ENCODE peak calls at places on chromosomes 4 and X, in four cellular contexts. One of them, this sample, is unnamed.

GRCh38 chr4:151694819-151695730 is 65.7 kb downstream of the GATB start:
- DNase-seq in adrenal gland: no peak
- DNase-seq in Calu3: no peak
- DNase-seq in GM10248: no peak
- DNase-seq in this sample: no peak

GRCh38 chr4:186591651-186592050 is 36.3 kb upstream of the MTNR1A start:
- DNase-seq in adrenal gland: no peak
- DNase-seq in Calu3: no peak
- DNase-seq in GM10248: no peak
- DNase-seq in this sample: no peak

GRCh38 chrX:119655125-119655524 is 37.8 kb downstream of the SEPTIN6 start:
- DNase-seq in adrenal gland: peak; percentile 56
- DNase-seq in Calu3: no peak
- DNase-seq in GM10248: peak; percentile 31
- DNase-seq in this sample: peak; percentile 66

GRCh38 chr4:2745981-2746806 is 9.9 kb downstream of the TNIP2 start:
- DNase-seq in adrenal gland: peak; percentile 83
- DNase-seq in Calu3: peak; percentile 39
- DNase-seq in GM10248: peak; percentile 94
- DNase-seq in this sample: no peak

GRCh38 chr4:242121-242848 is 63.0 kb downstream of the ZNF732 start:
- DNase-seq in adrenal gland: peak; percentile 78
- DNase-seq in Calu3: peak; percentile 33
- DNase-seq in GM10248: peak; percentile 53
- DNase-seq in this sample: peak; percentile 74

GRCh38 chr4:139900964-139901376 is 235.4 kb downstream of the MGST2 start:
- DNase-seq in adrenal gland: no peak
- DNase-seq in Calu3: no peak
- DNase-seq in GM10248: no peak
- DNase-seq in this sample: no peak

GRCh38 chr4:78629991-78630541 is 78.5 kb downstream of the ANXA3 start:
- DNase-seq in adrenal gland: peak; percentile 42
- DNase-seq in Calu3: no peak
- DNase-seq in GM10248: no peak
- DNase-seq in this sample: no peak

GRCh38 chr4:53613428-53613827 is 22.1 kb upstream of the LNX1 start:
- DNase-seq in adrenal gland: no peak
- DNase-seq in Calu3: no peak
- DNase-seq in GM10248: no peak
- DNase-seq in this sample: no peak

GRCh38 chr4:173159791-173160190 is 8.8 kb upstream of the GALNT7 start:
- DNase-seq in adrenal gland: no peak
- DNase-seq in Calu3: no peak
- DNase-seq in GM10248: no peak
- DNase-seq in this sample: no peak

GRCh38 chrX:77009691-77010090 is 437.5 kb upstream of the FGF16 start:
- DNase-seq in adrenal gland: no peak
- DNase-seq in Calu3: no peak
- DNase-seq in GM10248: no peak
- DNase-seq in this sample: no peak

GRCh38 chrX:11064276-11064675 is 46.9 kb upstream of the HCCS start:
- DNase-seq in adrenal gland: no peak
- DNase-seq in Calu3: no peak
- DNase-seq in GM10248: no peak
- DNase-seq in this sample: no peak

GRCh38 chr4:100849319-100849718 is 331.5 kb upstream of the EMCN start:
- DNase-seq in adrenal gland: no peak
- DNase-seq in Calu3: no peak
- DNase-seq in GM10248: no peak
- DNase-seq in this sample: no peak

GRCh38 chr4:70992354-70992753 is 1.1 kb upstream of the DCK start:
- DNase-seq in adrenal gland: no peak
- DNase-seq in Calu3: no peak
- DNase-seq in GM10248: no peak
- DNase-seq in this sample: no peak

GRCh38 chrX:133985164-133986007 is at the start of gene GPC3:
- DNase-seq in adrenal gland: peak; percentile 31
- DNase-seq in Calu3: peak; percentile 55
- DNase-seq in GM10248: peak; percentile 32
- DNase-seq in this sample: no peak

GRCh38 chr4:37561803-37562207 is 124.4 kb downstream of the RELL1 start:
- DNase-seq in adrenal gland: no peak
- DNase-seq in Calu3: peak; percentile 73
- DNase-seq in GM10248: no peak
- DNase-seq in this sample: no peak

GRCh38 chr4:14018191-14018853 is 390.8 kb upstream of the BOD1L1 start:
- DNase-seq in adrenal gland: no peak
- DNase-seq in Calu3: no peak
- DNase-seq in GM10248: no peak
- DNase-seq in this sample: no peak

GRCh38 chr4:26238782-26239647 is 81.8 kb upstream of the RBPJ start:
- DNase-seq in adrenal gland: no peak
- DNase-seq in Calu3: no peak
- DNase-seq in GM10248: no peak
- DNase-seq in this sample: no peak

GRCh38 chr4:118762753-118763477 is 73.0 kb downstream of the SEC24D start:
- DNase-seq in adrenal gland: no peak
- DNase-seq in Calu3: no peak
- DNase-seq in GM10248: no peak
- DNase-seq in this sample: no peak

GRCh38 chr4:13966241-13967195 is 339.0 kb upstream of the BOD1L1 start:
- DNase-seq in adrenal gland: peak; percentile 40
- DNase-seq in Calu3: peak; percentile 10
- DNase-seq in GM10248: no peak
- DNase-seq in this sample: no peak

GRCh38 chr4:105088110-105088879 is 58.4 kb upstream of the TET2 start:
- DNase-seq in adrenal gland: no peak
- DNase-seq in Calu3: no peak
- DNase-seq in GM10248: no peak
- DNase-seq in this sample: no peak

GRCh38 chr4:76767983-76768382 is 130.0 kb downstream of the SOWAHB start:
- DNase-seq in adrenal gland: no peak
- DNase-seq in Calu3: no peak
- DNase-seq in GM10248: no peak
- DNase-seq in this sample: no peak

GRCh38 chr4:106746451-106746850 is 289.7 kb downstream of the DKK2 start:
- DNase-seq in adrenal gland: no peak
- DNase-seq in Calu3: no peak
- DNase-seq in GM10248: no peak
- DNase-seq in this sample: no peak

GRCh38 chr4:39609454-39609911 is 29.2 kb downstream of the SMIM14 start:
- DNase-seq in adrenal gland: no peak
- DNase-seq in Calu3: no peak
- DNase-seq in GM10248: peak; percentile 70
- DNase-seq in this sample: no peak

GRCh38 chr4:140833280-140833679 is 77.1 kb upstream of the TBC1D9 start:
- DNase-seq in adrenal gland: no peak
- DNase-seq in Calu3: no peak
- DNase-seq in GM10248: no peak
- DNase-seq in this sample: no peak

GRCh38 chr4:7095611-7096155 is 27.8 kb upstream of the GRPEL1 start:
- DNase-seq in adrenal gland: no peak
- DNase-seq in Calu3: no peak
- DNase-seq in GM10248: peak; percentile 4
- DNase-seq in this sample: no peak

GRCh38 chr4:7096264-7096663 is 28.4 kb upstream of the GRPEL1 start:
- DNase-seq in adrenal gland: no peak
- DNase-seq in Calu3: no peak
- DNase-seq in GM10248: peak; percentile 2
- DNase-seq in this sample: no peak

GRCh38 chr4:7089211-7089964 is 21.5 kb upstream of the GRPEL1 start:
- DNase-seq in adrenal gland: no peak
- DNase-seq in Calu3: no peak
- DNase-seq in GM10248: no peak
- DNase-seq in this sample: no peak

GRCh38 chr4:7094931-7095330 is 27.1 kb upstream of the GRPEL1 start:
- DNase-seq in adrenal gland: peak; percentile 73
- DNase-seq in Calu3: no peak
- DNase-seq in GM10248: no peak
- DNase-seq in this sample: no peak
- TF ChIP-seq CTCF in adrenal gland: no peak
- TF ChIP-seq CTCF in Calu3: no peak
- TF ChIP-seq CTCF in GM10248: no peak
- TF ChIP-seq CTCF in this sample: no peak

GRCh38 chr4:155442267-155443105 is 65.7 kb upstream of the MAP9 start:
- DNase-seq in adrenal gland: peak; percentile 79
- DNase-seq in Calu3: peak; percentile 81
- DNase-seq in GM10248: peak; percentile 46
- DNase-seq in this sample: peak; percentile 91
- TF ChIP-seq CTCF in adrenal gland: peak; percentile 84
- TF ChIP-seq CTCF in Calu3: peak; percentile 68
- TF ChIP-seq CTCF in GM10248: peak; percentile 86
- TF ChIP-seq CTCF in this sample: peak; percentile 94

GRCh38 chr4:152704788-152705187 is 25.0 kb upstream of the TMEM154 start:
- DNase-seq in adrenal gland: no peak
- DNase-seq in Calu3: no peak
- DNase-seq in GM10248: no peak
- DNase-seq in this sample: no peak

GRCh38 chr4:152708806-152709205 is 29.0 kb upstream of the TMEM154 start:
- DNase-seq in adrenal gland: no peak
- DNase-seq in Calu3: no peak
- DNase-seq in GM10248: no peak
- DNase-seq in this sample: no peak

GRCh38 chr4:152707632-152708031 is 27.8 kb upstream of the TMEM154 start:
- DNase-seq in adrenal gland: no peak
- DNase-seq in Calu3: no peak
- DNase-seq in GM10248: no peak
- DNase-seq in this sample: no peak

GRCh38 chr4:152708361-152708760 is 28.6 kb upstream of the TMEM154 start:
- DNase-seq in adrenal gland: no peak
- DNase-seq in Calu3: no peak
- DNase-seq in GM10248: no peak
- DNase-seq in this sample: no peak

GRCh38 chr4:152705918-152706317 is 26.1 kb upstream of the TMEM154 start:
- DNase-seq in adrenal gland: no peak
- DNase-seq in Calu3: no peak
- DNase-seq in GM10248: no peak
- DNase-seq in this sample: no peak
- TF ChIP-seq CTCF in adrenal gland: no peak
- TF ChIP-seq CTCF in Calu3: no peak
- TF ChIP-seq CTCF in GM10248: no peak
- TF ChIP-seq CTCF in this sample: no peak

GRCh38 chr4:162506253-162506652 is 342.5 kb upstream of the FSTL5 start:
- DNase-seq in adrenal gland: no peak
- DNase-seq in Calu3: no peak
- DNase-seq in GM10248: no peak
- DNase-seq in this sample: no peak

GRCh38 chr4:162510937-162511336 is 347.1 kb upstream of the FSTL5 start:
- DNase-seq in adrenal gland: no peak
- DNase-seq in Calu3: no peak
- DNase-seq in GM10248: no peak
- DNase-seq in this sample: no peak

GRCh38 chr4:162509333-162509732 is 345.5 kb upstream of the FSTL5 start:
- DNase-seq in adrenal gland: no peak
- DNase-seq in Calu3: no peak
- DNase-seq in GM10248: no peak
- DNase-seq in this sample: no peak

DNA sequence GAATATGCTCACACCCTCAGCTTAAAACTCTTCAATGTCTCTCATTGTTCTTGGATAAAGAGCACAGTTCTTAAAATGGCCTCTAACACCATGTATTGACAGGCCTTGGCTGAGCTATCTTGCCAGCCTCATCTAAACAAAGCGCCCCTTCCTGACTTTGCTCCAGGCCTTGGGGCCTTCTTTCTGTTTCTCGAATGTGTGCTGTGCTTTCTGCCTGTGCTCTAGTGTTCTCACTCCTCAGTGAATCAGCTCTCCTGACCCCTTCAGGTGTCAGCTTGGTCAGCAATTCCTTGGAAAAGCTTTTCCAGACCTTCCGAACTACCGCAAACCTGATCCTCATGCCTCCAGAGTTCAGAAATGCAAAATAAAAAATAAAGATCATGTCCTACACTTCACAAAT is 346.3 kb upstream of the FSTL5 start:
- DNase-seq in adrenal gland: no peak
- DNase-seq in Calu3: no peak
- DNase-seq in GM10248: no peak
- DNase-seq in this sample: no peak
- TF ChIP-seq CTCF in adrenal gland: no peak
- TF ChIP-seq CTCF in Calu3: no peak
- TF ChIP-seq CTCF in GM10248: no peak
- TF ChIP-seq CTCF in this sample: no peak

DNA sequence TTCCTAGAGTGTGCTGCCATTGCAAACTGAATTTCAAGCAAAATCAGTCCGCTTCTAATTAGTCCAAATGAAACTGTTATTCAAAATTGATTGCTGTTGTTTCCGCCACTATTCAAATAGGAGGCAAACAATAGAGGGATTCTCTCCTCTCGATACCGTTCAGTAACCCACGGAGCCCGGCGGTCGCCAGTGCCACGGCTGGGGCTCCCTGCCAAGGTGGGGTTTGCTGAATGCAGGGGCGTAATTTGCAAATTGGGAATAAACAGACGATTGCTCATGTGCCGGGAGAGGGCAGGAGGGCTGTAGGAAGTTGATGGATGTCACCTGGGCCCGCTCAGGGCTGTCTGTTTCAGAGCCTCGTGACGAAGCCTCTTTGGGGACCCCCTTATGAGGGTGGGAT is 8.8 kb downstream of the ADRA2C start:
- DNase-seq in adrenal gland: no peak
- DNase-seq in Calu3: no peak
- DNase-seq in GM10248: no peak
- DNase-seq in this sample: no peak
- TF ChIP-seq CTCF in adrenal gland: no peak
- TF ChIP-seq CTCF in Calu3: no peak
- TF ChIP-seq CTCF in GM10248: no peak
- TF ChIP-seq CTCF in this sample: no peak

GRCh38 chr4:183659029-183659870 is at the start of the genes RWDD4 and TRAPPC11:
- DNase-seq in adrenal gland: peak; percentile 99
- DNase-seq in Calu3: peak; percentile 91
- DNase-seq in GM10248: peak; percentile 99
- DNase-seq in this sample: peak; percentile 97
- TF ChIP-seq CTCF in adrenal gland: peak; percentile 50
- TF ChIP-seq CTCF in Calu3: no peak
- TF ChIP-seq CTCF in GM10248: no peak
- TF ChIP-seq CTCF in this sample: no peak

DNA sequence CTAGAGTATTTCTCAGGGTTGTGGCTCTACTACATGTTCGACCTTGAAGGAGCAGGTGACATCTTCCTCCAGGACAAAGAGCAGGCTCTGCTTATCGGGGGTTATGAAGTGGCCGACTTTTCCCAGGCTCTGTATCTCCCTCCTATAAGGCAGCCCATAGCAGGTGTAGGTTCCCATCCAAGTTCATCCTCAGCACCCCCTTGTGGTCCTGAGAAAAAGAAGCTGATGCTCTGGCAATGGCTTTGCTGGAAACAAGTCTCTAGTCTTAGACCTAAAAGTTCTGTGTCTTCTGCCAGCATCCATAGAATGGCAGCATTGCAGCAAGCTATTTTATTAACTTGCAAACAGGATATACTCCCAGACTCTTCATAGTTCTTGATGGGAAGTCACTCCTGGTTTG is 836.6 kb upstream of the PRKX start:
- DNase-seq in adrenal gland: no peak
- DNase-seq in Calu3: peak; percentile 15
- DNase-seq in GM10248: no peak
- DNase-seq in this sample: no peak
- TF ChIP-seq CTCF in adrenal gland: no peak
- TF ChIP-seq CTCF in Calu3: no peak
- TF ChIP-seq CTCF in GM10248: no peak
- TF ChIP-seq CTCF in this sample: no peak

GRCh38 chrX:35726176-35726575 is 72.0 kb upstream of the MAGEB16 start:
- DNase-seq in adrenal gland: peak; percentile 27
- DNase-seq in Calu3: peak; percentile 30
- DNase-seq in GM10248: no peak
- DNase-seq in this sample: no peak
- TF ChIP-seq CTCF in adrenal gland: no peak
- TF ChIP-seq CTCF in Calu3: peak; percentile 18
- TF ChIP-seq CTCF in GM10248: no peak
- TF ChIP-seq CTCF in this sample: no peak

This sample was measured in right atrium auricular region.